ENCODE peak calls at places on chromosomes 2 and 18, in seven cellular contexts. Z is heart right ventricle, T is body of pancreas, A is endodermal cell, H is SJSA1, P is brain microvascular endothelial cell, D is neuronal stem cell. G is an unnamed sample.

GRCh38 chr18:36311026-36311570 is 13.6 kb downstream of the FHOD3 start:
- DNase-seq in D (no peak), T (no peak), Z (no peak), H (no peak), A (peak; percentile 50), P (no peak), G (no peak)

GRCh38 chr18:61554117-61554776 is 221.0 kb downstream of the CDH20 start:
- DNase-seq in D (no peak), Z (peak; percentile 41), A (no peak), P (no peak), H (no peak), T (peak; percentile 32), G (peak; percentile 81)

GRCh38 chr2:88184762-88185161 is 14.6 kb downstream of the THNSL2 start:
- DNase-seq in D (no peak), Z (no peak), T (no peak), H (no peak), A (no peak), P (no peak), G (no peak)

GRCh38 chr2:216572582-216573578 is 60.3 kb upstream of the IGFBP2 start:
- DNase-seq in T (peak; percentile 86), H (peak; percentile 56), Z (peak; percentile 78), P (no peak), D (no peak), A (no peak), G (no peak)

GRCh38 chr2:100161940-100162620 is 19.7 kb upstream of the AFF3 start:
- DNase-seq in P (no peak), Z (no peak), H (no peak), D (no peak), A (no peak), T (no peak), G (peak; percentile 36)

GRCh38 chr2:132814651-132815050 is 144.6 kb upstream of the LYPD1 start:
- DNase-seq in P (no peak), H (no peak), D (no peak), A (no peak), Z (no peak), T (no peak), G (no peak)

GRCh38 chr2:40227200-40227599 is 224.7 kb downstream of the SLC8A1 start:
- DNase-seq in Z (no peak), P (peak; percentile 47), D (no peak), A (no peak), T (no peak), H (no peak), G (no peak)

GRCh38 chr2:74081030-74081429 is 66.7 kb downstream of the BOLA3 start:
- DNase-seq in P (no peak), T (no peak), A (no peak), Z (no peak), D (no peak), H (no peak), G (no peak)

GRCh38 chr2:40204268-40204667 is 247.6 kb downstream of the SLC8A1 start:
- DNase-seq in H (no peak), T (no peak), P (peak; percentile 8), D (no peak), A (no peak), Z (no peak), G (no peak)

GRCh38 chr2:104769096-104769495 is 84.8 kb upstream of the POU3F3 start:
- DNase-seq in T (no peak), D (no peak), H (peak; percentile 80), A (no peak), Z (no peak), P (peak; percentile 81), G (no peak)

GRCh38 chr2:224882291-224883171 is 159.7 kb downstream of the DOCK10 start:
- DNase-seq in Z (no peak), A (no peak), H (peak; percentile 73), T (no peak), D (no peak), P (peak; percentile 72), G (no peak)

GRCh38 chr18:34028341-34028740 is 196.4 kb downstream of the NOL4 start:
- DNase-seq in A (no peak), Z (no peak), H (no peak), P (no peak), D (no peak), T (no peak), G (no peak)

GRCh38 chr2:158999458-158999857 is 31.0 kb downstream of the TANC1 start:
- DNase-seq in H (peak; percentile 47), A (no peak), D (no peak), Z (no peak), T (no peak), P (peak; percentile 54), G (no peak)

GRCh38 chr18:61322265-61322873 is 10.9 kb upstream of the CDH20 start:
- DNase-seq in P (peak; percentile 64), A (peak; percentile 95), Z (peak; percentile 58), H (peak; percentile 55), T (peak; percentile 30), D (peak; percentile 59), G (peak; percentile 22)

GRCh38 chr2:30653847-30654246 is 153.4 kb downstream of the CAPN13 start:
- DNase-seq in H (no peak), T (no peak), A (no peak), Z (no peak), D (no peak), P (peak; percentile 85), G (no peak)

GRCh38 chr2:239132786-239133185 is 268.0 kb downstream of the HDAC4 start:
- DNase-seq in P (no peak), Z (no peak), T (no peak), A (no peak), H (no peak), D (no peak), G (no peak)

GRCh38 chr18:70005580-70005979 is 57.9 kb upstream of the CD226 start:
- DNase-seq in T (no peak), A (no peak), Z (no peak), H (no peak), D (no peak), P (no peak), G (no peak)

GRCh38 chr2:239319261-239319661 is 81.6 kb downstream of the HDAC4 start:
- DNase-seq in A (peak; percentile 44), T (peak; percentile 61), P (peak; percentile 41), H (peak; percentile 44), Z (no peak), D (no peak), G (peak; percentile 67)

GRCh38 chr2:36416370-36417165 is 61.0 kb downstream of the CRIM1 start:
- DNase-seq in P (no peak), A (no peak), T (no peak), Z (no peak), D (no peak), H (no peak), G (no peak)

GRCh38 chr2:184692137-184692734 is 93.9 kb downstream of the ZNF804A start:
- DNase-seq in H (no peak), Z (no peak), D (no peak), A (no peak), P (no peak), T (no peak), G (no peak)

GRCh38 chr2:15939854-15940660 is at the start of gene MYCN:
- DNase-seq in T (no peak), H (peak; percentile 76), D (peak; percentile 92), A (peak; percentile 96), P (peak; percentile 11), Z (peak; percentile 27), G (no peak)

GRCh38 chr2:135667045-135667444 is 74.6 kb upstream of the UBXN4 start:
- DNase-seq in Z (no peak), T (no peak), P (no peak), H (no peak), D (no peak), A (no peak), G (no peak)

GRCh38 chr18:24322594-24323136 is 75.0 kb downstream of the OSBPL1A start:
- DNase-seq in H (peak; percentile 14), P (no peak), T (no peak), A (no peak), D (no peak), Z (no peak), G (no peak)

GRCh38 chr2:788227-789032 is 111.2 kb upstream of the TMEM18 start:
- DNase-seq in P (no peak), H (no peak), A (no peak), Z (no peak), T (no peak), D (no peak), G (no peak)

GRCh38 chr2:138421971-138422335 is 79.6 kb upstream of the SPOPL start:
- DNase-seq in T (no peak), H (no peak), Z (no peak), D (no peak), P (peak; percentile 53), A (no peak), G (peak; percentile 53)

GRCh38 chr2:43890855-43891254 is 52.1 kb downstream of the ABCG8 start:
- DNase-seq in Z (no peak), P (no peak), A (no peak), H (no peak), D (no peak), T (no peak), G (peak; percentile 42)
- H3K36me3 ChIP-seq in Z (no peaks in the 10 kb centered on the region), P (peaks cover 44% of the 10 kb centered on the region), A (peaks cover 98% of the 10 kb centered on the region), H (peaks cover 81% of the 10 kb centered on the region), D (peaks cover 97% of the 10 kb centered on the region), T (peaks cover 18% of the 10 kb centered on the region), G (peaks cover 16% of the 10 kb centered on the region)

DNA sequence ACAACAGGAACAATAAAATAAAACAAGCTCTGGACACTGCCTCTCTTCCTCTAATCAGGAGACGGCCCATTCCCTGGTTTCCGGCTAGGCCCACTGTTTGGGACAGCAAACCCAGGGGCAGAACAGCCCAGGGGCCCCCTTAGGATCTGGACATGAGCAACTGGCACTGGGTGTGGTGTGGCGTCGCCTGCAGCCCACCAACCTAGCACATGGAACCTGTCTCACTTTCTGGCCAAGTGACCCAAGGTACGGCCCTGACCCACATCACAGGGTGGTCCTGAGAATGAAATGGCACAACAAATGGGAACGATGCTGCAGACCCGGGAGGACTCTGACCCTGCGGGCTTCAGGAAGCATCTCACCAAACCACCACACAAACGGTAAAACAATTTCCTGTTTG is 24.8 kb downstream of the FAM178B start:
- DNase-seq in P (no peak), Z (no peak), D (no peak), T (no peak), A (no peak), H (no peak), G (no peak)
- H3K27ac ChIP-seq in P (no peak overlapping the region), Z (no peak overlapping the region), D (no peak overlapping the region), T (no peak overlapping the region), A (no peak overlapping the region), H (no peak overlapping the region), G (no peak overlapping the region)

GRCh38 chr2:101847661-101848339 is 144.0 kb upstream of the IL1R2 start:
- DNase-seq in D (no peak), Z (no peak), A (no peak), H (no peak), T (no peak), P (no peak), G (no peak)
- H3K36me3 ChIP-seq in D (peaks cover 99% of the 10 kb centered on the region), Z (no peaks in the 10 kb centered on the region), A (peaks cover 78% of the 10 kb centered on the region), H (peaks cover 61% of the 10 kb centered on the region), T (peaks cover 12% of the 10 kb centered on the region), P (peaks cover 49% of the 10 kb centered on the region), G (peaks cover 30% of the 10 kb centered on the region)

DNA sequence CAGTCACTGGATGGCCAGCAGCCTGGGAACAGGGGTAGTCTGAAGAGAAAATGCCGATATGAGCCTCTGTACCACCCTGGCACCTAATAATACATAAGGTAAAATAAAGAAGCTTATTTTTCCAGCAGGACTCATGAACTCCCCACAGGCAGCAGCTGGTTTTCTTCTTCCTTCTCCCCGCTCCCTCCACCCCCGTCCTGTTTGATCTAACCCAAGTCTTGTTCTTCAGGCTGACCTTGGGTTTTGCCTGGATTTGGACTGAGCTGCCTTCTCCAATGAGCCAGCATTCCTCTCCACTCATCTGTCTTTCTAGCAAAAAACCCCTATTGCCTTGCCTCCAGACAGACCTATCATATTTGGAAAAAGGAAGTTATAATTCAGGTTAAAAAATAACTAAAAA is 111.8 kb downstream of the CELF4 start:
- DNase-seq in Z (no peak), A (no peak), P (no peak), H (no peak), T (no peak), D (no peak), G (no peak)
- H3K27ac ChIP-seq in Z (no peak overlapping the region), A (no peak overlapping the region), P (no peak overlapping the region), H (no peak overlapping the region), T (peak overlapping the region; percentile 36), D (no peak overlapping the region), G (peak overlapping the region; percentile 60)

GRCh38 chr2:118062048-118062447 is 26.2 kb upstream of the INSIG2 start:
- DNase-seq in A (no peak), T (no peak), Z (no peak), P (no peak), H (no peak), D (no peak), G (no peak)
- H3K36me3 ChIP-seq in A (no peaks in the 10 kb centered on the region), T (no peaks in the 10 kb centered on the region), Z (no peaks in the 10 kb centered on the region), P (no peaks in the 10 kb centered on the region), H (no peaks in the 10 kb centered on the region), D (no peaks in the 10 kb centered on the region), G (no peaks in the 10 kb centered on the region)